ENCODE peak calls at places on chromosome X, in four cellular contexts. One of them, this sample, is unnamed.

GRCh38 chrX:151789179-151789800 is 54.7 kb downstream of the CNGA2 start:
- DNase-seq in BJ: peak
- DNase-seq in lung microvascular endothelial cell: peak
- DNase-seq in dermis blood vessel endothelial cell: peak
- DNase-seq in this sample: peak

GRCh38 chrX:107135076-107135964 is 16.7 kb upstream of the RBM41 start:
- DNase-seq in BJ: no peak
- DNase-seq in lung microvascular endothelial cell: no peak
- DNase-seq in dermis blood vessel endothelial cell: peak
- DNase-seq in this sample: peak

GRCh38 chrX:68183612-68184214 is 249.6 kb downstream of the OPHN1 start:
- DNase-seq in BJ: no peak
- DNase-seq in lung microvascular endothelial cell: peak
- DNase-seq in dermis blood vessel endothelial cell: peak
- DNase-seq in this sample: peak

GRCh38 chrX:142084611-142085010 is 120.5 kb downstream of the MAGEC2 start:
- DNase-seq in BJ: no peak
- DNase-seq in lung microvascular endothelial cell: no peak
- DNase-seq in dermis blood vessel endothelial cell: no peak
- DNase-seq in this sample: no peak

GRCh38 chrX:34656842-34657780 is at the start of gene TMEM47:
- DNase-seq in BJ: peak
- DNase-seq in lung microvascular endothelial cell: peak
- DNase-seq in dermis blood vessel endothelial cell: peak
- DNase-seq in this sample: peak

GRCh38 chrX:80011522-80011921 is 3.0 kb upstream of the TBX22 start:
- DNase-seq in BJ: no peak
- DNase-seq in lung microvascular endothelial cell: no peak
- DNase-seq in dermis blood vessel endothelial cell: no peak
- DNase-seq in this sample: no peak

GRCh38 chrX:9153299-9153698 is 119.4 kb upstream of the FAM9B start:
- DNase-seq in BJ: no peak
- DNase-seq in lung microvascular endothelial cell: no peak
- DNase-seq in dermis blood vessel endothelial cell: peak
- DNase-seq in this sample: peak

GRCh38 chrX:3428762-3429161 is 82.3 kb upstream of the MXRA5 start:
- DNase-seq in BJ: no peak
- DNase-seq in lung microvascular endothelial cell: no peak
- DNase-seq in dermis blood vessel endothelial cell: no peak
- DNase-seq in this sample: no peak

GRCh38 chrX:10634681-10635161 is 14.3 kb upstream of the MID1 start:
- DNase-seq in BJ: no peak
- DNase-seq in lung microvascular endothelial cell: peak
- DNase-seq in dermis blood vessel endothelial cell: peak
- DNase-seq in this sample: peak

GRCh38 chrX:120560405-120560841 is 339 bp downstream of the CUL4B start:
- DNase-seq in BJ: no peak
- DNase-seq in lung microvascular endothelial cell: no peak
- DNase-seq in dermis blood vessel endothelial cell: peak
- DNase-seq in this sample: peak

GRCh38 chrX:136909119-136909705 is 28.7 kb upstream of the RBMX start:
- DNase-seq in BJ: no peak
- DNase-seq in lung microvascular endothelial cell: peak
- DNase-seq in dermis blood vessel endothelial cell: peak
- DNase-seq in this sample: peak

GRCh38 chrX:19174401-19175025 is 52.2 kb upstream of the ADGRG2 start:
- DNase-seq in BJ: no peak
- DNase-seq in lung microvascular endothelial cell: no peak
- DNase-seq in dermis blood vessel endothelial cell: no peak
- DNase-seq in this sample: peak

This sample was measured in foreskin fibroblast.